ENCODE peak calls at places on chromosomes 13 and 19, in nine cellular contexts. One of them, this sample, is unnamed.

GRCh38 chr13:82165396-82166174 is 1716.7 kb downstream of the SLITRK1 start:
- DNase-seq in stimulated activated naive CD8-positive, alpha-beta T cell treated with anti-CD3 and anti-CD28 coated beads, Interleukin-15, Interleukin-2, amounts not matched to agents 100 U/mL and 50 U/mL, for 24 hours: no peak
- DNase-seq in Caco-2: no peak
- DNase-seq in NCI-H774: no peak
- DNase-seq in T-helper 1 cell: no peak
- DNase-seq in breast epithelium: no peak
- DNase-seq in HT1080: no peak
- DNase-seq in stimulated activated CD4-positive, alpha-beta T cell treated with anti-CD3 and anti-CD28 coated beads, Interleukin-1b, Interleukin-23, amount 100 ng/mL, for 24 hours: no peak
- DNase-seq in HCEC 1CT: no peak
- DNase-seq in this sample: no peak

GRCh38 chr19:5918463-5919079 is 4.5 kb downstream of the CAPS start:
- DNase-seq in stimulated activated naive CD8-positive, alpha-beta T cell treated with anti-CD3 and anti-CD28 coated beads, Interleukin-15, Interleukin-2, amounts not matched to agents 100 U/mL and 50 U/mL, for 24 hours: no peak
- DNase-seq in Caco-2: no peak
- DNase-seq in NCI-H774: no peak
- DNase-seq in T-helper 1 cell: no peak
- DNase-seq in breast epithelium: no peak
- DNase-seq in HT1080: no peak
- DNase-seq in stimulated activated CD4-positive, alpha-beta T cell treated with anti-CD3 and anti-CD28 coated beads, Interleukin-1b, Interleukin-23, amount 100 ng/mL, for 24 hours: no peak
- DNase-seq in HCEC 1CT: no peak
- DNase-seq in this sample: no peak

GRCh38 chr13:37369618-37370017 is 228.9 kb downstream of the POSTN start:
- DNase-seq in stimulated activated naive CD8-positive, alpha-beta T cell treated with anti-CD3 and anti-CD28 coated beads, Interleukin-15, Interleukin-2, amounts not matched to agents 100 U/mL and 50 U/mL, for 24 hours: no peak
- DNase-seq in Caco-2: no peak
- DNase-seq in NCI-H774: no peak
- DNase-seq in T-helper 1 cell: no peak
- DNase-seq in breast epithelium: no peak
- DNase-seq in HT1080: peak; percentile 32
- DNase-seq in stimulated activated CD4-positive, alpha-beta T cell treated with anti-CD3 and anti-CD28 coated beads, Interleukin-1b, Interleukin-23, amount 100 ng/mL, for 24 hours: no peak
- DNase-seq in HCEC 1CT: peak; percentile 67
- DNase-seq in this sample: no peak

GRCh38 chr13:112772929-112773328 is 83.1 kb downstream of the ATP11A start:
- DNase-seq in stimulated activated naive CD8-positive, alpha-beta T cell treated with anti-CD3 and anti-CD28 coated beads, Interleukin-15, Interleukin-2, amounts not matched to agents 100 U/mL and 50 U/mL, for 24 hours: no peak
- DNase-seq in Caco-2: no peak
- DNase-seq in NCI-H774: no peak
- DNase-seq in T-helper 1 cell: no peak
- DNase-seq in breast epithelium: no peak
- DNase-seq in HT1080: no peak
- DNase-seq in stimulated activated CD4-positive, alpha-beta T cell treated with anti-CD3 and anti-CD28 coated beads, Interleukin-1b, Interleukin-23, amount 100 ng/mL, for 24 hours: no peak
- DNase-seq in HCEC 1CT: no peak
- DNase-seq in this sample: no peak

GRCh38 chr13:40460116-40460515 is 206.3 kb downstream of the FOXO1 start:
- DNase-seq in stimulated activated naive CD8-positive, alpha-beta T cell treated with anti-CD3 and anti-CD28 coated beads, Interleukin-15, Interleukin-2, amounts not matched to agents 100 U/mL and 50 U/mL, for 24 hours: no peak
- DNase-seq in Caco-2: no peak
- DNase-seq in NCI-H774: no peak
- DNase-seq in T-helper 1 cell: no peak
- DNase-seq in breast epithelium: no peak
- DNase-seq in HT1080: no peak
- DNase-seq in stimulated activated CD4-positive, alpha-beta T cell treated with anti-CD3 and anti-CD28 coated beads, Interleukin-1b, Interleukin-23, amount 100 ng/mL, for 24 hours: no peak
- DNase-seq in HCEC 1CT: no peak
- DNase-seq in this sample: no peak

GRCh38 chr13:29569253-29570057 is 26.0 kb downstream of the SLC7A1 start:
- DNase-seq in stimulated activated naive CD8-positive, alpha-beta T cell treated with anti-CD3 and anti-CD28 coated beads, Interleukin-15, Interleukin-2, amounts not matched to agents 100 U/mL and 50 U/mL, for 24 hours: no peak
- DNase-seq in Caco-2: no peak
- DNase-seq in NCI-H774: no peak
- DNase-seq in T-helper 1 cell: no peak
- DNase-seq in breast epithelium: no peak
- DNase-seq in HT1080: no peak
- DNase-seq in stimulated activated CD4-positive, alpha-beta T cell treated with anti-CD3 and anti-CD28 coated beads, Interleukin-1b, Interleukin-23, amount 100 ng/mL, for 24 hours: no peak
- DNase-seq in HCEC 1CT: no peak
- DNase-seq in this sample: no peak

GRCh38 chr13:51785592-51786424 is 18.2 kb downstream of the DHRS12 start:
- DNase-seq in stimulated activated naive CD8-positive, alpha-beta T cell treated with anti-CD3 and anti-CD28 coated beads, Interleukin-15, Interleukin-2, amounts not matched to agents 100 U/mL and 50 U/mL, for 24 hours: no peak
- DNase-seq in Caco-2: no peak
- DNase-seq in NCI-H774: peak; percentile 6
- DNase-seq in T-helper 1 cell: no peak
- DNase-seq in breast epithelium: no peak
- DNase-seq in HT1080: no peak
- DNase-seq in stimulated activated CD4-positive, alpha-beta T cell treated with anti-CD3 and anti-CD28 coated beads, Interleukin-1b, Interleukin-23, amount 100 ng/mL, for 24 hours: no peak
- DNase-seq in HCEC 1CT: no peak
- DNase-seq in this sample: no peak

GRCh38 chr13:33918199-33918932 is 100.4 kb downstream of the RFC3 start:
- DNase-seq in stimulated activated naive CD8-positive, alpha-beta T cell treated with anti-CD3 and anti-CD28 coated beads, Interleukin-15, Interleukin-2, amounts not matched to agents 100 U/mL and 50 U/mL, for 24 hours: no peak
- DNase-seq in Caco-2: no peak
- DNase-seq in NCI-H774: no peak
- DNase-seq in T-helper 1 cell: no peak
- DNase-seq in breast epithelium: no peak
- DNase-seq in HT1080: peak; percentile 82
- DNase-seq in stimulated activated CD4-positive, alpha-beta T cell treated with anti-CD3 and anti-CD28 coated beads, Interleukin-1b, Interleukin-23, amount 100 ng/mL, for 24 hours: no peak
- DNase-seq in HCEC 1CT: peak; percentile 73
- DNase-seq in this sample: no peak

GRCh38 chr13:21240586-21240985 is 64.1 kb downstream of the MRPL57 start:
- DNase-seq in stimulated activated naive CD8-positive, alpha-beta T cell treated with anti-CD3 and anti-CD28 coated beads, Interleukin-15, Interleukin-2, amounts not matched to agents 100 U/mL and 50 U/mL, for 24 hours: no peak
- DNase-seq in Caco-2: no peak
- DNase-seq in NCI-H774: no peak
- DNase-seq in T-helper 1 cell: no peak
- DNase-seq in breast epithelium: no peak
- DNase-seq in HT1080: peak; percentile 74
- DNase-seq in stimulated activated CD4-positive, alpha-beta T cell treated with anti-CD3 and anti-CD28 coated beads, Interleukin-1b, Interleukin-23, amount 100 ng/mL, for 24 hours: no peak
- DNase-seq in HCEC 1CT: peak; percentile 61
- DNase-seq in this sample: no peak

GRCh38 chr13:92573467-92574057 is 653.0 kb upstream of the GPC6 start:
- DNase-seq in stimulated activated naive CD8-positive, alpha-beta T cell treated with anti-CD3 and anti-CD28 coated beads, Interleukin-15, Interleukin-2, amounts not matched to agents 100 U/mL and 50 U/mL, for 24 hours: no peak
- DNase-seq in Caco-2: peak; percentile 17
- DNase-seq in NCI-H774: no peak
- DNase-seq in T-helper 1 cell: no peak
- DNase-seq in breast epithelium: no peak
- DNase-seq in HT1080: peak; percentile 20
- DNase-seq in stimulated activated CD4-positive, alpha-beta T cell treated with anti-CD3 and anti-CD28 coated beads, Interleukin-1b, Interleukin-23, amount 100 ng/mL, for 24 hours: no peak
- DNase-seq in HCEC 1CT: peak; percentile 15
- DNase-seq in this sample: no peak

GRCh38 chr13:46893820-46894533 is 2.9 kb downstream of the HTR2A start:
- DNase-seq in stimulated activated naive CD8-positive, alpha-beta T cell treated with anti-CD3 and anti-CD28 coated beads, Interleukin-15, Interleukin-2, amounts not matched to agents 100 U/mL and 50 U/mL, for 24 hours: peak; percentile 80
- DNase-seq in Caco-2: peak; percentile 73
- DNase-seq in NCI-H774: peak; percentile 25
- DNase-seq in T-helper 1 cell: peak; percentile 15
- DNase-seq in breast epithelium: no peak
- DNase-seq in HT1080: peak; percentile 57
- DNase-seq in stimulated activated CD4-positive, alpha-beta T cell treated with anti-CD3 and anti-CD28 coated beads, Interleukin-1b, Interleukin-23, amount 100 ng/mL, for 24 hours: peak; percentile 5
- DNase-seq in HCEC 1CT: peak; percentile 33
- DNase-seq in this sample: peak; percentile 52

GRCh38 chr13:113083402-113084061 is 22.1 kb upstream of the F7 start:
- DNase-seq in stimulated activated naive CD8-positive, alpha-beta T cell treated with anti-CD3 and anti-CD28 coated beads, Interleukin-15, Interleukin-2, amounts not matched to agents 100 U/mL and 50 U/mL, for 24 hours: no peak
- DNase-seq in Caco-2: no peak
- DNase-seq in NCI-H774: peak; percentile 51
- DNase-seq in T-helper 1 cell: no peak
- DNase-seq in breast epithelium: peak; percentile 63
- DNase-seq in HT1080: peak; percentile 38
- DNase-seq in stimulated activated CD4-positive, alpha-beta T cell treated with anti-CD3 and anti-CD28 coated beads, Interleukin-1b, Interleukin-23, amount 100 ng/mL, for 24 hours: no peak
- DNase-seq in HCEC 1CT: no peak
- DNase-seq in this sample: no peak

GRCh38 chr19:48695743-48696352 is at the start of gene FUT2:
- DNase-seq in stimulated activated naive CD8-positive, alpha-beta T cell treated with anti-CD3 and anti-CD28 coated beads, Interleukin-15, Interleukin-2, amounts not matched to agents 100 U/mL and 50 U/mL, for 24 hours: no peak
- DNase-seq in Caco-2: peak; percentile 88
- DNase-seq in NCI-H774: peak; percentile 70
- DNase-seq in T-helper 1 cell: no peak
- DNase-seq in breast epithelium: no peak
- DNase-seq in HT1080: no peak
- DNase-seq in stimulated activated CD4-positive, alpha-beta T cell treated with anti-CD3 and anti-CD28 coated beads, Interleukin-1b, Interleukin-23, amount 100 ng/mL, for 24 hours: no peak
- DNase-seq in HCEC 1CT: no peak
- DNase-seq in this sample: no peak

GRCh38 chr19:20923077-20923871 is at the start of gene ZNF85:
- DNase-seq in stimulated activated naive CD8-positive, alpha-beta T cell treated with anti-CD3 and anti-CD28 coated beads, Interleukin-15, Interleukin-2, amounts not matched to agents 100 U/mL and 50 U/mL, for 24 hours: peak; percentile 84
- DNase-seq in Caco-2: no peak
- DNase-seq in NCI-H774: peak; percentile 88
- DNase-seq in T-helper 1 cell: peak; percentile 71
- DNase-seq in breast epithelium: peak; percentile 92
- DNase-seq in HT1080: peak; percentile 90
- DNase-seq in stimulated activated CD4-positive, alpha-beta T cell treated with anti-CD3 and anti-CD28 coated beads, Interleukin-1b, Interleukin-23, amount 100 ng/mL, for 24 hours: peak; percentile 66
- DNase-seq in HCEC 1CT: peak; percentile 88
- DNase-seq in this sample: peak; percentile 85

GRCh38 chr13:103272770-103273169 is 206.6 kb upstream of the SLC10A2 start:
- DNase-seq in stimulated activated naive CD8-positive, alpha-beta T cell treated with anti-CD3 and anti-CD28 coated beads, Interleukin-15, Interleukin-2, amounts not matched to agents 100 U/mL and 50 U/mL, for 24 hours: no peak
- DNase-seq in Caco-2: no peak
- DNase-seq in NCI-H774: no peak
- DNase-seq in T-helper 1 cell: no peak
- DNase-seq in breast epithelium: no peak
- DNase-seq in HT1080: peak; percentile 64
- DNase-seq in stimulated activated CD4-positive, alpha-beta T cell treated with anti-CD3 and anti-CD28 coated beads, Interleukin-1b, Interleukin-23, amount 100 ng/mL, for 24 hours: no peak
- DNase-seq in HCEC 1CT: no peak
- DNase-seq in this sample: no peak

GRCh38 chr19:30712428-30713151 is 340.4 kb downstream of the ZNF536 start:
- DNase-seq in stimulated activated naive CD8-positive, alpha-beta T cell treated with anti-CD3 and anti-CD28 coated beads, Interleukin-15, Interleukin-2, amounts not matched to agents 100 U/mL and 50 U/mL, for 24 hours: no peak
- DNase-seq in Caco-2: no peak
- DNase-seq in NCI-H774: no peak
- DNase-seq in T-helper 1 cell: no peak
- DNase-seq in breast epithelium: no peak
- DNase-seq in HT1080: no peak
- DNase-seq in stimulated activated CD4-positive, alpha-beta T cell treated with anti-CD3 and anti-CD28 coated beads, Interleukin-1b, Interleukin-23, amount 100 ng/mL, for 24 hours: no peak
- DNase-seq in HCEC 1CT: no peak
- DNase-seq in this sample: no peak

GRCh38 chr13:114029866-114030625 is 56.2 kb upstream of the C13orf46 start:
- DNase-seq in stimulated activated naive CD8-positive, alpha-beta T cell treated with anti-CD3 and anti-CD28 coated beads, Interleukin-15, Interleukin-2, amounts not matched to agents 100 U/mL and 50 U/mL, for 24 hours: no peak
- DNase-seq in Caco-2: no peak
- DNase-seq in NCI-H774: no peak
- DNase-seq in T-helper 1 cell: no peak
- DNase-seq in breast epithelium: no peak
- DNase-seq in HT1080: no peak
- DNase-seq in stimulated activated CD4-positive, alpha-beta T cell treated with anti-CD3 and anti-CD28 coated beads, Interleukin-1b, Interleukin-23, amount 100 ng/mL, for 24 hours: no peak
- DNase-seq in HCEC 1CT: no peak
- DNase-seq in this sample: no peak

GRCh38 chr19:28881616-28882015 is 331.3 kb downstream of the UQCRFS1 start:
- DNase-seq in stimulated activated naive CD8-positive, alpha-beta T cell treated with anti-CD3 and anti-CD28 coated beads, Interleukin-15, Interleukin-2, amounts not matched to agents 100 U/mL and 50 U/mL, for 24 hours: no peak
- DNase-seq in Caco-2: no peak
- DNase-seq in NCI-H774: no peak
- DNase-seq in T-helper 1 cell: no peak
- DNase-seq in breast epithelium: no peak
- DNase-seq in HT1080: no peak
- DNase-seq in stimulated activated CD4-positive, alpha-beta T cell treated with anti-CD3 and anti-CD28 coated beads, Interleukin-1b, Interleukin-23, amount 100 ng/mL, for 24 hours: no peak
- DNase-seq in HCEC 1CT: peak; percentile 12
- DNase-seq in this sample: no peak

GRCh38 chr19:18496167-18496979 is 25.5 kb downstream of the ELL start:
- DNase-seq in stimulated activated naive CD8-positive, alpha-beta T cell treated with anti-CD3 and anti-CD28 coated beads, Interleukin-15, Interleukin-2, amounts not matched to agents 100 U/mL and 50 U/mL, for 24 hours: peak; percentile 65
- DNase-seq in Caco-2: no peak
- DNase-seq in NCI-H774: peak; percentile 62
- DNase-seq in T-helper 1 cell: peak; percentile 60
- DNase-seq in breast epithelium: no peak
- DNase-seq in HT1080: peak; percentile 80
- DNase-seq in stimulated activated CD4-positive, alpha-beta T cell treated with anti-CD3 and anti-CD28 coated beads, Interleukin-1b, Interleukin-23, amount 100 ng/mL, for 24 hours: no peak
- DNase-seq in HCEC 1CT: peak; percentile 77
- DNase-seq in this sample: no peak

GRCh38 chr19:43560687-43561086 is 14.6 kb downstream of the XRCC1 start:
- DNase-seq in stimulated activated naive CD8-positive, alpha-beta T cell treated with anti-CD3 and anti-CD28 coated beads, Interleukin-15, Interleukin-2, amounts not matched to agents 100 U/mL and 50 U/mL, for 24 hours: peak; percentile 33
- DNase-seq in Caco-2: peak; percentile 55
- DNase-seq in NCI-H774: no peak
- DNase-seq in T-helper 1 cell: no peak
- DNase-seq in breast epithelium: no peak
- DNase-seq in HT1080: peak; percentile 34
- DNase-seq in stimulated activated CD4-positive, alpha-beta T cell treated with anti-CD3 and anti-CD28 coated beads, Interleukin-1b, Interleukin-23, amount 100 ng/mL, for 24 hours: no peak
- DNase-seq in HCEC 1CT: peak; percentile 36
- DNase-seq in this sample: no peak

GRCh38 chr13:94956407-94957110 is 244.2 kb upstream of the SOX21 start:
- DNase-seq in stimulated activated naive CD8-positive, alpha-beta T cell treated with anti-CD3 and anti-CD28 coated beads, Interleukin-15, Interleukin-2, amounts not matched to agents 100 U/mL and 50 U/mL, for 24 hours: no peak
- DNase-seq in Caco-2: no peak
- DNase-seq in NCI-H774: no peak
- DNase-seq in T-helper 1 cell: no peak
- DNase-seq in breast epithelium: no peak
- DNase-seq in HT1080: no peak
- DNase-seq in stimulated activated CD4-positive, alpha-beta T cell treated with anti-CD3 and anti-CD28 coated beads, Interleukin-1b, Interleukin-23, amount 100 ng/mL, for 24 hours: no peak
- DNase-seq in HCEC 1CT: no peak
- DNase-seq in this sample: no peak

GRCh38 chr13:28425796-28426195 is 69.1 kb downstream of the FLT1 start:
- DNase-seq in stimulated activated naive CD8-positive, alpha-beta T cell treated with anti-CD3 and anti-CD28 coated beads, Interleukin-15, Interleukin-2, amounts not matched to agents 100 U/mL and 50 U/mL, for 24 hours: no peak
- DNase-seq in Caco-2: no peak
- DNase-seq in NCI-H774: no peak
- DNase-seq in T-helper 1 cell: no peak
- DNase-seq in breast epithelium: no peak
- DNase-seq in HT1080: no peak
- DNase-seq in stimulated activated CD4-positive, alpha-beta T cell treated with anti-CD3 and anti-CD28 coated beads, Interleukin-1b, Interleukin-23, amount 100 ng/mL, for 24 hours: no peak
- DNase-seq in HCEC 1CT: no peak
- DNase-seq in this sample: no peak

GRCh38 chr13:98173431-98173921 is 3.6 kb downstream of the RNF113B start:
- DNase-seq in stimulated activated naive CD8-positive, alpha-beta T cell treated with anti-CD3 and anti-CD28 coated beads, Interleukin-15, Interleukin-2, amounts not matched to agents 100 U/mL and 50 U/mL, for 24 hours: no peak
- DNase-seq in Caco-2: peak; percentile 38
- DNase-seq in NCI-H774: no peak
- DNase-seq in T-helper 1 cell: no peak
- DNase-seq in breast epithelium: no peak
- DNase-seq in HT1080: peak; percentile 28
- DNase-seq in stimulated activated CD4-positive, alpha-beta T cell treated with anti-CD3 and anti-CD28 coated beads, Interleukin-1b, Interleukin-23, amount 100 ng/mL, for 24 hours: no peak
- DNase-seq in HCEC 1CT: peak; percentile 96
- DNase-seq in this sample: no peak

GRCh38 chr19:5631511-5632240 is 8.8 kb downstream of the SAFB start:
- DNase-seq in stimulated activated naive CD8-positive, alpha-beta T cell treated with anti-CD3 and anti-CD28 coated beads, Interleukin-15, Interleukin-2, amounts not matched to agents 100 U/mL and 50 U/mL, for 24 hours: no peak
- DNase-seq in Caco-2: no peak
- DNase-seq in NCI-H774: no peak
- DNase-seq in T-helper 1 cell: no peak
- DNase-seq in breast epithelium: no peak
- DNase-seq in HT1080: no peak
- DNase-seq in stimulated activated CD4-positive, alpha-beta T cell treated with anti-CD3 and anti-CD28 coated beads, Interleukin-1b, Interleukin-23, amount 100 ng/mL, for 24 hours: no peak
- DNase-seq in HCEC 1CT: no peak
- DNase-seq in this sample: no peak

GRCh38 chr19:29212614-29213573 is at the start of gene UQCRFS1:
- DNase-seq in stimulated activated naive CD8-positive, alpha-beta T cell treated with anti-CD3 and anti-CD28 coated beads, Interleukin-15, Interleukin-2, amounts not matched to agents 100 U/mL and 50 U/mL, for 24 hours: peak; percentile 97
- DNase-seq in Caco-2: peak; percentile 98
- DNase-seq in NCI-H774: peak; percentile 92
- DNase-seq in T-helper 1 cell: peak; percentile 87
- DNase-seq in breast epithelium: peak; percentile 90
- DNase-seq in HT1080: peak; percentile 87
- DNase-seq in stimulated activated CD4-positive, alpha-beta T cell treated with anti-CD3 and anti-CD28 coated beads, Interleukin-1b, Interleukin-23, amount 100 ng/mL, for 24 hours: peak; percentile 90
- DNase-seq in HCEC 1CT: peak; percentile 90
- DNase-seq in this sample: peak; percentile 92